ENCODE peak calls at places on chromosomes 11 and 22, in nine cellular contexts. K, I, D, W, P, V, O, Q and H are unnamed samples.

GRCh38 chr22:25235547-25236290 is 16.3 kb downstream of the CRYBB2 start:
- DNase-seq in W (peak), O (peak), I (peak), V (peak), K (peak), Q (peak), D (no peak), P (no peak), H (no peak)

GRCh38 chr11:12678092-12678491 is 3.9 kb downstream of the TEAD1 start:
- DNase-seq in K (no peak), V (no peak), P (no peak), W (no peak), O (no peak), I (no peak), D (no peak), Q (no peak), H (no peak)

GRCh38 chr22:39723899-39724351 is 153.4 kb downstream of the CACNA1I start:
- DNase-seq in K (no peak), V (peak), O (peak), P (peak), Q (peak), I (no peak), D (no peak), W (no peak), H (no peak)

GRCh38 chr11:16843307-16843706 is 104.9 kb downstream of the C11orf58 start:
- DNase-seq in P (no peak), D (no peak), K (peak), I (no peak), Q (no peak), W (no peak), O (no peak), V (no peak), H (no peak)

GRCh38 chr11:62574363-62575057 is 819 bp upstream of the EEF1G start:
- DNase-seq in D (peak), V (peak), W (peak), Q (peak), P (peak), K (peak), O (peak), I (peak), H (no peak)

GRCh38 chr22:28222571-28222970 is 303.5 kb upstream of the PITPNB start:
- DNase-seq in V (no peak), I (no peak), O (no peak), W (no peak), D (no peak), P (no peak), K (no peak), Q (no peak), H (no peak)

GRCh38 chr22:35587447-35587870 is 29.7 kb downstream of the MB start:
- DNase-seq in K (peak), P (no peak), Q (no peak), D (no peak), I (no peak), O (peak), W (peak), V (no peak), H (peak)

GRCh38 chr11:73177380-73178091 is 35.4 kb upstream of the FCHSD2 start:
- DNase-seq in O (peak), V (no peak), I (peak), Q (no peak), K (peak), W (peak), P (peak), D (no peak), H (peak)

GRCh38 chr11:2913029-2913431 is 16.2 kb downstream of the PHLDA2 start:
- DNase-seq in P (no peak), W (no peak), D (no peak), O (no peak), Q (no peak), V (peak), I (no peak), K (peak), H (no peak)

GRCh38 chr22:39098026-39098425 is 982 bp downstream of the APOBEC3H start:
- DNase-seq in O (no peak), V (no peak), K (no peak), D (no peak), Q (no peak), P (no peak), I (no peak), W (no peak), H (peak)

GRCh38 chr11:1303196-1303821 is 6.1 kb downstream of the TOLLIP start:
- DNase-seq in K (peak), I (peak), V (no peak), P (peak), Q (peak), D (peak), O (peak), W (no peak), H (no peak)

GRCh38 chr11:134818531-134818930 is 406.5 kb upstream of the B3GAT1 start:
- DNase-seq in D (no peak), P (peak), V (no peak), I (no peak), Q (no peak), O (no peak), K (no peak), W (no peak), H (no peak)

GRCh38 chr11:72814139-72814830 is at the start of gene ATG16L2:
- DNase-seq in D (peak), I (peak), W (peak), Q (peak), P (peak), V (peak), O (peak), K (peak), H (peak)

GRCh38 chr11:66886671-66887221 is 29.9 kb downstream of the LRFN4 start:
- DNase-seq in P (no peak), I (peak), D (no peak), V (peak), K (no peak), W (peak), Q (no peak), O (no peak), H (no peak)

GRCh38 chr11:33413296-33413695 is 156.1 kb downstream of the HIPK3 start:
- DNase-seq in K (no peak), V (no peak), W (no peak), Q (no peak), P (no peak), D (no peak), I (no peak), O (no peak), H (no peak)

GRCh38 chr22:31736458-31736857 is 13.5 kb downstream of the PRR14L start:
- DNase-seq in I (no peak), P (no peak), W (no peak), Q (no peak), V (no peak), O (no peak), K (no peak), D (no peak), H (no peak)
- TF ChIP-seq POLR2A in I (no peak), P (no peak), W (no peak), Q (no peak), V (no peak), O (no peak), K (no peak), D (no peak), H (no peak)

DNA sequence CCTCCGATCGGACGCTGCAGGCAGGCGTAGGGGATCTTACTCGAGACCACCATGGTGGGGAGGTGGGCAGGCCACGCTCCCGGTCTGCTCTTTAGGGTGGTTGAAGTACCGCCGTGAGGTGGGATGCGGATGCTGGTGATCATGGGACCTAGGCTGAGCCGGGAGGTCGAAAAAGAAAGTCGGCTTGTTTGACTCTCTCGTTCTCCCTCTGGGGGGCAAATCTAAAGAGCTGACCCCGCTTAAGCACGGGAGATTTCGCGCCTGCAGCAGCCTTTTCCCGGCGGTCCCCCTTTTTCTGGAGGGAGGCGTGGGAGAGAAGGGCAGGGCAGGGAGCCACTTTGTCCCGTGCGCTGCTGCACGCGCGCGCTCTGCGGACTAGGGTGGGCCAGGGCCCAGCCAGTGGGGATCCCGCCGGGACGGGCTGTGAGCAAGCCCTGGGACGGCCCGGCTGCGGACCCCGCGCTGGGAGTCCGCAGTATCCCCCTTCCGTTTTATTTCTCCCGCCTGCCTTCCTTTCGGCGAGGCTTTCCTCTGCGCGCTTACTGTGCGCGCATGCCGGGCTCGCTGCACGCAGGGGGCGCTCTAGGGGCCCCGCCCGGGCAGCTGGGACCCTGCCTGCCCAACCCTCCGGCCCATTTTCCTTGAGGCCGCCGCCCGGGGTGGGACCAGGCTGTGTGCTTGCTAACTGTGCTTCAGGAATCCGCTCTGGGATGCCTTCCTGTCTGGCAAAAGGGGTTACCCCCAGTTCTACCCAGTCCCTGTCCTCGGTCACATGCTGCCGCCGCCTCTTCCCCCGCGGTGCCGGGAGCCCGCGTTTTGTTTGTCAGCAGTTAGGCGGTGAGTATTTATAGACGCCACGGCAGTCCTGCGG is 81.0 kb downstream of the PRR5L start:
- DNase-seq in D (peak), W (peak), P (peak), V (peak), O (peak), I (peak), K (peak), Q (no peak), H (peak)
- TF ChIP-seq CTCF in D (peak), W (peak), P (no peak), V (peak), O (peak), I (peak), K (peak), Q (no peak), H (no peak)

GRCh38 chr11:102110761-102111010 is 439 bp downstream of the YAP1 start:
- DNase-seq in W (no peak), Q (no peak), O (no peak), P (no peak), D (peak), K (no peak), I (no peak), V (no peak), H (no peak)

GRCh38 chr11:102111787-102112653 is 1.8 kb downstream of the YAP1 start:
- DNase-seq in I (peak), W (peak), Q (peak), O (peak), K (peak), P (no peak), D (no peak), V (peak), H (peak)

GRCh38 chr11:102111011-102111786 is 952 bp downstream of the YAP1 start:
- DNase-seq in D (peak), K (peak), P (peak), V (peak), O (peak), I (peak), Q (peak), W (peak), H (peak)

GRCh38 chr11:102112654-102112926 is 2.3 kb downstream of the YAP1 start:
- DNase-seq in D (no peak), Q (no peak), W (no peak), O (no peak), K (no peak), P (no peak), V (no peak), I (no peak), H (no peak)

DNA sequence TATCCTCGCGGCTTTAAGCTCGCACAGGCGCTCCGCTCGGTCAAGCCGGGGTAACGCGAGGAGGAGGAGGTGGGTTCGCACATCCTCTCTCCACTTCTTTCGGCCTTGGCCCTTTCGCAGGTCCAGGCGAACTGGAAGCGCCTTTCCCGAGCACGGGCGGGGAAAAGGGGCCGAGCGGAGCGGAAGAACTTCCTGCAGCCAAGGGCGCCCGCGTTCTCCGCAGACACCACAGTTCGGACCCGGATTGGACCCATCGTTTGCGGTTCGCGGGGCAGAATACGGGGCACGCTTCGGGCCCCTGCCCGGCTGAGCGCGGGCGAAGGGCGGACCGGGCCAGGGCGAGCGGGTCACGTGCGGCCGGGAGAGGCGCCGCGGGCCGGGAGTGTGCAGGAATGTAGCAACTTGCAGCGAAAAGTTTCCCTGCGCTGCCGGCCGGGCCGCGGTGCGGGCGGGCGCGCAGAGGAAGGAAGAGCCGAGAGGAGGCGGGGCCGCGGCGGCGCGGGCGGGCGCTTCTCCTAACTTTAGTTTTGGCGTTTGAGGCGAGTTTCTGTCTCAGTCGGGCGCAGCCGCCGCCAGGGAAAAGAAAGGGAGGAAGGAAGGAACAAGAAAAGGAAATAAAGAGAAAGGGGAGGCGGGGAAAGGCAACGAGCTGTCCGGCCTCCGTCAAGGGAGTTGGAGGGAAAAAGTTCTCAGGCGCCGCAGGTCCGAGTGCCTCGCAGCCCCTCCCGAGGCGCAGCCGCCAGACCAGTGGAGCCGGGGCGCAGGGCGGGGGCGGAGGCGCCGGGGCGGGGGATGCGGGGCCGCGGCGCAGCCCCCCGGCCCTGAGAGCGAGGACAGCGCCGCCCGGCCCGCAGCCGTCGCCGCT is at the start of gene YAP1:
- DNase-seq in K (peak), P (peak), D (peak), Q (peak), V (peak), I (peak), W (peak), O (peak), H (peak)
- TF ChIP-seq POLR2A in K (peak), P (no peak), D (no peak), Q (no peak), V (peak), I (peak), W (peak), O (peak), H (peak)

GRCh38 chr22:42612336-42612735 is 2.3 kb downstream of the POLDIP3 start:
- DNase-seq in D (no peak), O (no peak), W (no peak), V (no peak), Q (no peak), I (no peak), P (no peak), K (no peak), H (no peak)
- TF ChIP-seq CTCF in D (no peak), O (no peak), W (no peak), V (no peak), Q (no peak), I (no peak), P (no peak), K (no peak), H (no peak)

GRCh38 chr22:20498913-20499312 is 3.3 kb upstream of the KLHL22 start:
- DNase-seq in Q (no peak), W (no peak), I (no peak), P (no peak), D (no peak), K (no peak), V (no peak), O (no peak), H (no peak)

GRCh38 chr22:20491346-20491745 is 4.2 kb downstream of the KLHL22 start:
- DNase-seq in K (no peak), D (no peak), W (no peak), I (no peak), Q (no peak), V (no peak), O (no peak), P (no peak), H (no peak)

GRCh38 chr22:20495861-20496681 is 476 bp upstream of the KLHL22 start:
- DNase-seq in W (peak), Q (peak), V (peak), P (peak), O (peak), D (peak), K (peak), I (peak), H (peak)

GRCh38 chr22:20497426-20497825 is 1.8 kb upstream of the KLHL22 start:
- DNase-seq in D (no peak), K (no peak), Q (no peak), P (no peak), O (no peak), V (no peak), W (no peak), I (no peak), H (no peak)

DNA sequence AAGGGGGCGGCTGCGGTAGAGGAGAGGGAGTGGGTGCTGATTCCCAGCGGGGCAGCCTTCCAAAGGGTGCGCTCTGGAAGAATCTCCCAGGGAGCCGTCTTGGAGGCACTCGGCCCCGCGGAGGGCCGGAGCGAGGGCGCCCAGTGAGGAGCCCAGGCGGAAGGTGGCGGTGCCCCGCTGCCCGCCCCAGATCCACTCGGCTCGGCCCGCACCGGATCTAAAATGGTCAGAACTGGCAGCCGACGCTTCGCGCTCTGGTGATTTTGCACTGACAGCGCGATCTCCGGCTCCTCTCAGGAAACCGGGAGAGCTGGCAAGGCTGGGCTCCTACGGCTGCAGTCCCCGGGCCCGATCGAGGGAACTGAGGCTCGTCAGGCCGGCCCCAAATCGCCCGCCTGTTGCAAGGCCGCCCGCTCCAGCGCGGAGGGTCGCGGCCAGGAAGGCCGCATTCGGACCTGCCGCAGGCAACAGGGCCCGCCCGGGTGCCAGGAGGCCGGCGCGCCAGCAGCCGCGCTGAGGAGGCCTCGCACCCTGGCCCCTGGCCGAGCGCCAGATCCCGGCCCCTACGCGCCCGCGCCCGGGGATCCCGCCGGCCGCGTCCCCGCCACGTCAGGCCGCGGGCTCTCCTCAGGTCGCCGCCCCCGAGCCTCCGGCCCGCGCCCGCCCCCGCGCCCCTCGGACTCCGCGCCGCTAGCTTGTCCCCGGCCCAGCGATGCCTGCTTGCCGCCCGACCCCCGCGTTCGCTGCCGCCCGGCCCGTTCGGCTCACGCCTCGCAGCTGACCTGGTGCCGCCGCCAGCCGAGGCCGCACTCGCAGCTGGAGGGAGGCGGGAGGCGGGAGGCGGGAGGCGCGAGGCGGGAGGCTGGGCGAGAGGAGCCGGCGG is at the start of gene KLHL22:
- DNase-seq in V (peak), O (no peak), P (peak), K (peak), D (peak), I (no peak), Q (peak), W (peak), H (peak)
- TF ChIP-seq POLR2A in V (no peak), O (no peak), P (no peak), K (no peak), D (no peak), I (no peak), Q (no peak), W (peak), H (no peak)

DNA sequence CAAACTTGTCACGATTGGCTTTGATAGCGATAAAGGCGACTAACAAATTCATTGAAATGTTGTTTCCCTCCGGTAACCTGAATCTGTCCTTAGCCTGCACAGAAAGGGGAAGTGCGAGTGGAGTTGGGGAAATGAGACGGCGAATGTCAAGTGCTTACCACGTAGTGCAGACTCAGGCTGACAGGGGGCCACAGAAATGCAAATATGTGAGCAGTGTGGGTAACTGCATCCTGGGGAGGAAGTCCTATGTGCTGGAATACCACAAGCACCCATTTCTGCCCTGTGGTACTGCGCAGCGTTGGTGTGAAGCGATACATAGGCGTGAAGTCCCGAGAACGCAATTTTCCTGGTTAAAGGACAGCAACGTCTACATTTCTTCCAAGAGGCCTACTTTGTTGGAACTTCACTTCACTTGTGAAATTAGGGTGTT is 869 bp upstream of the EIF4ENIF1 start:
- DNase-seq in K (peak), V (peak), W (peak), D (no peak), O (peak), P (peak), Q (peak), I (no peak), H (peak)
- TF ChIP-seq CTCF in K (no peak), V (no peak), W (no peak), D (no peak), O (no peak), P (no peak), Q (no peak), I (no peak), H (no peak)

GRCh38 chr11:86954288-86955110 is 696 bp downstream of the FZD4 start:
- DNase-seq in K (peak), P (no peak), V (no peak), W (peak), D (no peak), O (peak), Q (peak), I (peak), H (peak)

GRCh38 chr11:86952221-86952875 is 2.8 kb downstream of the FZD4 start:
- DNase-seq in W (no peak), K (no peak), D (no peak), Q (no peak), V (no peak), I (no peak), P (no peak), O (no peak), H (no peak)

GRCh38 chr11:86955674-86956522 is 703 bp upstream of the FZD4 start:
- DNase-seq in P (peak), K (peak), I (peak), O (peak), Q (peak), D (peak), W (peak), V (peak), H (peak)

GRCh38 chr11:86958259-86958658 is 3.1 kb upstream of the FZD4 start:
- DNase-seq in D (no peak), W (no peak), K (no peak), I (no peak), P (no peak), Q (no peak), V (no peak), O (no peak), H (no peak)

GRCh38 chr11:86955111-86955673 is at the start of gene FZD4:
- DNase-seq in D (peak), V (peak), P (peak), K (peak), I (peak), Q (peak), O (peak), W (peak), H (peak)
- TF ChIP-seq POLR2A in D (no peak), V (peak), P (no peak), K (peak), I (peak), Q (no peak), O (peak), W (peak), H (peak)